ENCODE peak calls at places on chromosomes 13 and 19, in seven cellular contexts. I is ovary; J is cardiac muscle cell; P is fibroblast of villous mesenchyme; R is tibial artery; E is CD4-positive, alpha-beta T cell; L is tibial nerve. W is an unnamed sample.

GRCh38 chr13:23889598-23890224 is 511 bp upstream of the MIPEP start:
- DNase-seq in I (no peak), J (no peak), P (no peak), R (no peak), E (no peak), L (no peak), W (no peak)

GRCh38 chr19:47377208-47377701 is 28.1 kb downstream of the DHX34 start:
- DNase-seq in I (no peak), J (no peak), P (no peak), R (no peak), E (no peak), L (no peak), W (no peak)

GRCh38 chr19:37982655-37983054 is 75.6 kb downstream of the SIPA1L3 start:
- DNase-seq in I (no peak), J (no peak), P (no peak), R (no peak), E (no peak), L (no peak), W (no peak)

GRCh38 chr19:41882568-41883462 is at the start of gene ARHGEF1:
- DNase-seq in I (peak), J (peak), P (peak), R (peak), E (peak), L (no peak), W (peak)

GRCh38 chr13:24271611-24272451 is 37.5 kb upstream of the C1QTNF9 start:
- DNase-seq in I (peak), J (peak), P (peak), R (peak), E (peak), L (peak), W (no peak)

GRCh38 chr13:110138009-110138699 is 168.8 kb downstream of the COL4A1 start:
- DNase-seq in I (peak), J (peak), P (peak), R (peak), E (peak), L (peak), W (peak)

GRCh38 chr13:21232196-21232595 is 55.7 kb downstream of the MRPL57 start:
- DNase-seq in I (peak), J (peak), P (peak), R (peak), E (no peak), L (peak), W (no peak)

GRCh38 chr13:69292789-69293425 is 814.7 kb upstream of the ATXN8OS start:
- DNase-seq in I (no peak), J (no peak), P (no peak), R (no peak), E (no peak), L (no peak), W (no peak)

GRCh38 chr19:6714749-6715555 is 5.5 kb downstream of the C3 start:
- DNase-seq in I (peak), J (no peak), P (no peak), R (no peak), E (no peak), L (no peak), W (no peak)

GRCh38 chr19:41821003-41821735 is 23.3 kb downstream of the LYPD4 start:
- DNase-seq in I (no peak), J (peak), P (peak), R (no peak), E (peak), L (no peak), W (no peak)

GRCh38 chr19:4524808-4525562 is 6.7 kb upstream of the PLIN4 start:
- DNase-seq in I (peak), J (peak), P (peak), R (peak), E (peak), L (peak), W (peak)

GRCh38 chr19:17184381-17184841 is 30.7 kb upstream of the USE1 start:
- DNase-seq in I (no peak), J (no peak), P (no peak), R (no peak), E (peak), L (no peak), W (peak)

GRCh38 chr13:51519839-51520238 is 64.4 kb upstream of the WDFY2 start:
- DNase-seq in I (no peak), J (peak), P (peak), R (no peak), E (no peak), L (no peak), W (no peak)

GRCh38 chr19:45587873-45588272 is 3.3 kb upstream of the OPA3 start:
- DNase-seq in I (no peak), J (no peak), P (no peak), R (no peak), E (no peak), L (no peak), W (no peak)

GRCh38 chr19:38093587-38093986 is 130.4 kb downstream of the DPF1 start:
- DNase-seq in I (no peak), J (no peak), P (no peak), R (no peak), E (no peak), L (no peak), W (no peak)

GRCh38 chr19:10018219-10018618 is 4.9 kb downstream of the RDH8 start:
- DNase-seq in I (no peak), J (no peak), P (peak), R (no peak), E (no peak), L (no peak), W (no peak)

GRCh38 chr19:48292798-48293197 is 22.9 kb downstream of the ZNF114 start:
- DNase-seq in I (no peak), J (peak), P (peak), R (no peak), E (no peak), L (no peak), W (no peak)

GRCh38 chr13:20988909-20989735 is 72.3 kb downstream of the LATS2 start:
- DNase-seq in I (no peak), J (no peak), P (no peak), R (no peak), E (no peak), L (no peak), W (no peak)

GRCh38 chr13:99860736-99861135 is 110.8 kb downstream of the ZIC5 start:
- DNase-seq in I (no peak), J (no peak), P (no peak), R (no peak), E (no peak), L (no peak), W (no peak)

GRCh38 chr13:50406831-50407230 is 391.6 kb downstream of the KCNRG start:
- DNase-seq in I (no peak), J (no peak), P (no peak), R (no peak), E (no peak), L (no peak), W (no peak)

GRCh38 chr13:94267581-94267980 is 211.9 kb downstream of the DCT start:
- DNase-seq in I (no peak), J (no peak), P (no peak), R (no peak), E (no peak), L (no peak), W (no peak)

GRCh38 chr13:22748866-22749586 is 431.8 kb upstream of the SGCG start:
- DNase-seq in I (no peak), J (peak), P (no peak), R (no peak), E (no peak), L (no peak), W (no peak)

GRCh38 chr19:55024111-55024510 is 14.0 kb downstream of the GP6 start:
- DNase-seq in I (no peak), J (no peak), P (no peak), R (no peak), E (no peak), L (no peak), W (no peak)

GRCh38 chr13:81760316-81760715 is 1419.4 kb upstream of the SPRY2 start:
- DNase-seq in I (no peak), J (no peak), P (no peak), R (no peak), E (no peak), L (no peak), W (no peak)

GRCh38 chr19:35708391-35708790 is 4.0 kb downstream of the ZBTB32 start:
- DNase-seq in I (no peak), J (no peak), P (no peak), R (no peak), E (no peak), L (no peak), W (no peak)

GRCh38 chr19:41325947-41326706 is 16.2 kb downstream of the CCDC97 start:
- DNase-seq in I (no peak), J (peak), P (peak), R (peak), E (no peak), L (no peak), W (peak)

GRCh38 chr13:32538234-32538620 is 368 bp downstream of the N4BP2L2 start:
- DNase-seq in I (no peak), J (peak), P (peak), R (peak), E (no peak), L (no peak), W (no peak)

GRCh38 chr13:59318320-59318930 is 845.3 kb downstream of the DIAPH3 start:
- DNase-seq in I (peak), J (peak), P (peak), R (peak), E (peak), L (peak), W (no peak)

GRCh38 chr19:16739546-16739945 is 19.9 kb downstream of the NWD1 start:
- DNase-seq in I (no peak), J (peak), P (no peak), R (no peak), E (no peak), L (no peak), W (no peak)

GRCh38 chr13:93145199-93145598 is 81.4 kb upstream of the GPC6 start:
- DNase-seq in I (no peak), J (no peak), P (no peak), R (no peak), E (no peak), L (no peak), W (no peak)

GRCh38 chr19:38684078-38684861 is 36.8 kb downstream of the ACTN4 start:
- DNase-seq in I (peak), J (peak), P (peak), R (peak), E (no peak), L (no peak), W (no peak)

GRCh38 chr19:4310247-4311121 is 6.1 kb downstream of the FSD1 start:
- DNase-seq in I (no peak), J (no peak), P (no peak), R (no peak), E (no peak), L (no peak), W (no peak)

GRCh38 chr13:39144941-39145533 is 106.8 kb downstream of the NHLRC3 start:
- DNase-seq in I (peak), J (peak), P (peak), R (peak), E (no peak), L (peak), W (no peak)

GRCh38 chr19:35975608-35976214 is 19.3 kb upstream of the SDHAF1 start:
- DNase-seq in I (no peak), J (peak), P (no peak), R (no peak), E (no peak), L (no peak), W (no peak)

DNA sequence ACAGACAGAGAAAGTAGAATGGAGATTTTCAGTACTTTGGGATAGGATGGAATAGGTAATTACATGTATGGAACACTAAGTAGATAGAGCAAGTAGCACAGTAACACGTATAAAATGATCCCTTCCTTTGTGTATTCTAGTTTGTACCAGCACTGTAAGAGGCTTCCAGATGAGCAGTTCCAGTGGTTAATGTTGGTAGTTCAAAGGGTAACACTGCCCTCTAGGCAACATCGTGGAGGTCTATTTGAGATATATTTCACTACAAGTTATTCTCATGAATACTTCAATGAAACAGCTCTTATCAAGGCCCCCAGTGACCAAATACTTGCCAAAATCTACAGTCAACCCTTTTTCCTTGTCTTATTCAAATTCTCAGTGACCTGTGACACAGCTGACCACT is 13.5 kb upstream of the ZNF563 start:
- DNase-seq in I (no peak), J (no peak), P (no peak), R (no peak), E (no peak), L (no peak), W (no peak)
- TF ChIP-seq CTCF in I (no peak), J (no peak), P (no peak), R (no peak), E (peak), L (no peak), W (no peak)

GRCh38 chr19:18868380-18869230 is 27.4 kb downstream of the CERS1 start:
- DNase-seq in I (peak), J (peak), P (no peak), R (no peak), E (no peak), L (no peak), W (no peak)
- TF ChIP-seq CTCF in I (no peak), J (no peak), P (no peak), R (no peak), E (no peak), L (no peak), W (no peak)

GRCh38 chr19:13082192-13083007 is 20.3 kb downstream of the LYL1 start:
- DNase-seq in I (no peak), J (peak), P (peak), R (peak), E (no peak), L (peak), W (no peak)
- TF ChIP-seq CTCF in I (no peak), J (peak), P (peak), R (peak), E (no peak), L (peak), W (no peak)

GRCh38 chr19:2047076-2047448 is 4.0 kb downstream of the MKNK2 start:
- DNase-seq in I (no peak), J (no peak), P (no peak), R (no peak), E (no peak), L (no peak), W (no peak)
- TF ChIP-seq CTCF in I (no peak), J (no peak), P (no peak), R (no peak), E (no peak), L (no peak), W (no peak)

DNA sequence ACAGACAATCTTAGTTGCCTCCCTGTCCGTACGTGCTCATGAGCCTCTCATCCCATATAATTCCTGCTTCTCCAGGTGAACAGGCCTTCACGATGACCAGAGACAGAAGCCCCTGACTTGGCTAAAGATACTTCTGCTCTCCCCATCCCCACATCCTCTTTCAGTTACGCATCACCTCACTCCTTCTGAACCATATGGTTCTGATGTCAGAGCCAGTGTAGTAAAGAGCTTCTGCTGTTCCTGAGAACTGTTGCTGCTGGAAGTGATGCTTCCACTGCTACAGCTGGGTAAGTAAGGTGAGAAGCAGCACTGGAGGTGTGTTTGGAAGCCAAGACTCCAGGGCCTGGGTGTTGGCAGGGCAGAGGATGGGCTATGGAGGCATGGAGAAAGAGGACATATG is 12.9 kb downstream of the SIGLECL1 start:
- DNase-seq in I (no peak), J (no peak), P (no peak), R (no peak), E (no peak), L (no peak), W (no peak)
- TF ChIP-seq CTCF in I (no peak), J (no peak), P (no peak), R (no peak), E (no peak), L (no peak), W (no peak)

DNA sequence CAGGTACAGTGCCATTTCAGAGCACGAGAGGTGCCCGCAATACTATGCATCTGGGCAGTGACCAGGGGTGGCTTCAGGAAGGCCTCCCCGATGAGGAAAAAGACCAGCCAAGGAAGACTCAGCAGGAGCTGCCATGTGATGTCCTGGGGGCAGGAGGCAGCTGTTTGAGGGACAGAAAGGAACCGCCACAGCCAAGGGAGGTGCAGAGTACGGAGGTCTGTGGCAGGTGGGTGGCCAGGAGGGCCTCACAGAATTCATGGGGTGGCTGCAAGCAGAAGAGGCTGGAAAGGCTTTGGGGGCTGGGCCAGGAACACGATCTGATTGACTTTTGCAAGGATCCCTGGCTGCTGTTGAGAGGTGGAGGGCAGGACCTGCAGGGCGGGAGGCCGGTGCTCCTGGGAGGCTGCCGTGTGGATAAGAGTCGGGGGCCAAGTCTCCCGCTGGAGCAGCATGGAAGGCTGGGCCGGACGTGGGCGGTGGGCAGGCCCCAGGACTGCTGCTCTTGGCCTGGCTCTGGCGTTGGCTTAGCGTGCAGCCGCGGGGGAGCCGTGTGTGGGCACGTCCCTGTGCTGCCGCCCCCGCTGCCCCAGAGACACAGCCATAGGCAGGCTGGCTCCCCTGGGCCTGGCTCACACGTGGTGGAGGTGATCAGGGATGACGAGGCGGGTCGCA is 29.1 kb downstream of the CEBPA start:
- DNase-seq in I (no peak), J (peak), P (no peak), R (no peak), E (no peak), L (no peak), W (no peak)
- TF ChIP-seq CTCF in I (no peak), J (no peak), P (no peak), R (no peak), E (no peak), L (no peak), W (no peak)